ENCODE peak calls at places on chromosomes 13 and 19, in nine cellular contexts. One of them, this sample, is unnamed.
A peak's percentile ranks its signal among the peaks of the same experiment; 100 is the strongest.

GRCh38 chr19:33047422-33047821 is 17.3 kb downstream of the RHPN2 start:
- DNase-seq in transverse colon: peak; percentile 90
- DNase-seq in CD4-positive, alpha-beta T cell: no peak
- DNase-seq in C1 segment of cervical spinal cord: no peak
- DNase-seq in stimulated activated CD4-positive, alpha-beta T cell treated with anti-CD3 and anti-CD28 coated beads, Interleukin-1b, Interleukin-23, amount 100 ng/mL, for 4 hours: no peak
- DNase-seq in GDM1: no peak
- DNase-seq in CD4-positive, CD25-positive, alpha-beta regulatory T cell: no peak
- DNase-seq in pons: no peak
- DNase-seq in NCI-H1694: no peak
- DNase-seq in this sample: no peak

GRCh38 chr19:40741527-40742390 is 8.5 kb downstream of the ACTMAP start:
- DNase-seq in transverse colon: no peak
- DNase-seq in CD4-positive, alpha-beta T cell: no peak
- DNase-seq in C1 segment of cervical spinal cord: no peak
- DNase-seq in stimulated activated CD4-positive, alpha-beta T cell treated with anti-CD3 and anti-CD28 coated beads, Interleukin-1b, Interleukin-23, amount 100 ng/mL, for 4 hours: no peak
- DNase-seq in GDM1: no peak
- DNase-seq in CD4-positive, CD25-positive, alpha-beta regulatory T cell: no peak
- DNase-seq in pons: no peak
- DNase-seq in NCI-H1694: no peak
- DNase-seq in this sample: no peak

GRCh38 chr13:111874981-111875380 is 192.0 kb upstream of the SOX1 start:
- DNase-seq in transverse colon: no peak
- DNase-seq in CD4-positive, alpha-beta T cell: no peak
- DNase-seq in C1 segment of cervical spinal cord: no peak
- DNase-seq in stimulated activated CD4-positive, alpha-beta T cell treated with anti-CD3 and anti-CD28 coated beads, Interleukin-1b, Interleukin-23, amount 100 ng/mL, for 4 hours: no peak
- DNase-seq in GDM1: no peak
- DNase-seq in CD4-positive, CD25-positive, alpha-beta regulatory T cell: no peak
- DNase-seq in pons: no peak
- DNase-seq in NCI-H1694: no peak
- DNase-seq in this sample: no peak

GRCh38 chr13:38394777-38395504 is 45.3 kb downstream of the UFM1 start:
- DNase-seq in transverse colon: no peak
- DNase-seq in CD4-positive, alpha-beta T cell: no peak
- DNase-seq in C1 segment of cervical spinal cord: no peak
- DNase-seq in stimulated activated CD4-positive, alpha-beta T cell treated with anti-CD3 and anti-CD28 coated beads, Interleukin-1b, Interleukin-23, amount 100 ng/mL, for 4 hours: no peak
- DNase-seq in GDM1: no peak
- DNase-seq in CD4-positive, CD25-positive, alpha-beta regulatory T cell: no peak
- DNase-seq in pons: no peak
- DNase-seq in NCI-H1694: no peak
- DNase-seq in this sample: no peak

GRCh38 chr13:80945328-80945727 is 604.4 kb upstream of the SPRY2 start:
- DNase-seq in transverse colon: no peak
- DNase-seq in CD4-positive, alpha-beta T cell: no peak
- DNase-seq in C1 segment of cervical spinal cord: no peak
- DNase-seq in stimulated activated CD4-positive, alpha-beta T cell treated with anti-CD3 and anti-CD28 coated beads, Interleukin-1b, Interleukin-23, amount 100 ng/mL, for 4 hours: no peak
- DNase-seq in GDM1: no peak
- DNase-seq in CD4-positive, CD25-positive, alpha-beta regulatory T cell: no peak
- DNase-seq in pons: peak; percentile 56
- DNase-seq in NCI-H1694: no peak
- DNase-seq in this sample: no peak

GRCh38 chr13:46617885-46618284 is 64.9 kb downstream of the LRCH1 start:
- DNase-seq in transverse colon: no peak
- DNase-seq in CD4-positive, alpha-beta T cell: no peak
- DNase-seq in C1 segment of cervical spinal cord: no peak
- DNase-seq in stimulated activated CD4-positive, alpha-beta T cell treated with anti-CD3 and anti-CD28 coated beads, Interleukin-1b, Interleukin-23, amount 100 ng/mL, for 4 hours: no peak
- DNase-seq in GDM1: no peak
- DNase-seq in CD4-positive, CD25-positive, alpha-beta regulatory T cell: no peak
- DNase-seq in pons: no peak
- DNase-seq in NCI-H1694: no peak
- DNase-seq in this sample: no peak

GRCh38 chr13:46168341-46168740 is 13.6 kb downstream of the LCP1 start:
- DNase-seq in transverse colon: peak; percentile 28
- DNase-seq in CD4-positive, alpha-beta T cell: peak; percentile 37
- DNase-seq in C1 segment of cervical spinal cord: no peak
- DNase-seq in stimulated activated CD4-positive, alpha-beta T cell treated with anti-CD3 and anti-CD28 coated beads, Interleukin-1b, Interleukin-23, amount 100 ng/mL, for 4 hours: peak; percentile 45
- DNase-seq in GDM1: no peak
- DNase-seq in CD4-positive, CD25-positive, alpha-beta regulatory T cell: peak; percentile 45
- DNase-seq in pons: no peak
- DNase-seq in NCI-H1694: no peak
- DNase-seq in this sample: no peak

GRCh38 chr13:112456138-112457056 is 80.2 kb downstream of the SPACA7 start:
- DNase-seq in transverse colon: no peak
- DNase-seq in CD4-positive, alpha-beta T cell: no peak
- DNase-seq in C1 segment of cervical spinal cord: no peak
- DNase-seq in stimulated activated CD4-positive, alpha-beta T cell treated with anti-CD3 and anti-CD28 coated beads, Interleukin-1b, Interleukin-23, amount 100 ng/mL, for 4 hours: no peak
- DNase-seq in GDM1: no peak
- DNase-seq in CD4-positive, CD25-positive, alpha-beta regulatory T cell: no peak
- DNase-seq in pons: no peak
- DNase-seq in NCI-H1694: no peak
- DNase-seq in this sample: no peak

GRCh38 chr13:24083722-24084421 is 76.6 kb upstream of the SPATA13 start:
- DNase-seq in transverse colon: no peak
- DNase-seq in CD4-positive, alpha-beta T cell: no peak
- DNase-seq in C1 segment of cervical spinal cord: no peak
- DNase-seq in stimulated activated CD4-positive, alpha-beta T cell treated with anti-CD3 and anti-CD28 coated beads, Interleukin-1b, Interleukin-23, amount 100 ng/mL, for 4 hours: no peak
- DNase-seq in GDM1: no peak
- DNase-seq in CD4-positive, CD25-positive, alpha-beta regulatory T cell: no peak
- DNase-seq in pons: peak; percentile 73
- DNase-seq in NCI-H1694: no peak
- DNase-seq in this sample: no peak

GRCh38 chr19:13044160-13044853 is 49.0 kb downstream of the NFIX start:
- DNase-seq in transverse colon: no peak
- DNase-seq in CD4-positive, alpha-beta T cell: peak; percentile 14
- DNase-seq in C1 segment of cervical spinal cord: no peak
- DNase-seq in stimulated activated CD4-positive, alpha-beta T cell treated with anti-CD3 and anti-CD28 coated beads, Interleukin-1b, Interleukin-23, amount 100 ng/mL, for 4 hours: no peak
- DNase-seq in GDM1: no peak
- DNase-seq in CD4-positive, CD25-positive, alpha-beta regulatory T cell: no peak
- DNase-seq in pons: no peak
- DNase-seq in NCI-H1694: no peak
- DNase-seq in this sample: no peak

GRCh38 chr13:103006706-103007426 is 59.4 kb downstream of the SLC10A2 start:
- DNase-seq in transverse colon: no peak
- DNase-seq in CD4-positive, alpha-beta T cell: no peak
- DNase-seq in C1 segment of cervical spinal cord: no peak
- DNase-seq in stimulated activated CD4-positive, alpha-beta T cell treated with anti-CD3 and anti-CD28 coated beads, Interleukin-1b, Interleukin-23, amount 100 ng/mL, for 4 hours: no peak
- DNase-seq in GDM1: no peak
- DNase-seq in CD4-positive, CD25-positive, alpha-beta regulatory T cell: no peak
- DNase-seq in pons: peak; percentile 1
- DNase-seq in NCI-H1694: no peak
- DNase-seq in this sample: peak; percentile 3

GRCh38 chr19:18768046-18768771 is 22.9 kb downstream of the COMP start:
- DNase-seq in transverse colon: no peak
- DNase-seq in CD4-positive, alpha-beta T cell: no peak
- DNase-seq in C1 segment of cervical spinal cord: no peak
- DNase-seq in stimulated activated CD4-positive, alpha-beta T cell treated with anti-CD3 and anti-CD28 coated beads, Interleukin-1b, Interleukin-23, amount 100 ng/mL, for 4 hours: no peak
- DNase-seq in GDM1: no peak
- DNase-seq in CD4-positive, CD25-positive, alpha-beta regulatory T cell: no peak
- DNase-seq in pons: no peak
- DNase-seq in NCI-H1694: no peak
- DNase-seq in this sample: no peak